ENCODE peak calls at places on chromosomes 2 and 18, in eight cellular contexts. U, V, T, N, D, P, Z and M are unnamed samples.
A peak's percentile ranks its signal among the peaks of the same experiment; 100 is the strongest.

GRCh38 chr2:238947243-238947760 is 99.4 kb downstream of the TWIST2 start:
- DNase-seq in U (peak; percentile 69), V (no peak), T (peak; percentile 5), N (no peak), D (no peak), P (no peak), Z (no peak), M (no peak)

GRCh38 chr18:23929362-23929940 is 85.1 kb upstream of the TTC39C start:
- DNase-seq in U (no peak), V (no peak), T (no peak), N (no peak), D (no peak), P (no peak), Z (no peak), M (no peak)

GRCh38 chr18:57819671-57820460 is 16.8 kb upstream of the ATP8B1 start:
- DNase-seq in U (no peak), V (no peak), T (no peak), N (peak; percentile 97), D (no peak), P (no peak), Z (no peak), M (peak; percentile 63)

GRCh38 chr2:137009953-137010352 is 244.6 kb downstream of the THSD7B start:
- DNase-seq in U (no peak), V (no peak), T (no peak), N (no peak), D (no peak), P (no peak), Z (no peak), M (no peak)

GRCh38 chr18:28494151-28494550 is 317.2 kb upstream of the CDH2 start:
- DNase-seq in U (no peak), V (no peak), T (no peak), N (no peak), D (no peak), P (no peak), Z (no peak), M (no peak)

GRCh38 chr2:217876253-217876570 is 126.6 kb downstream of the TNS1 start:
- DNase-seq in U (no peak), V (no peak), T (no peak), N (no peak), D (no peak), P (no peak), Z (no peak), M (no peak)

GRCh38 chr2:22970284-22970975 is 414.5 kb upstream of the KLHL29 start:
- DNase-seq in U (no peak), V (no peak), T (no peak), N (no peak), D (no peak), P (no peak), Z (no peak), M (no peak)

GRCh38 chr2:163182764-163183354 is 344.3 kb upstream of the KCNH7 start:
- DNase-seq in U (no peak), V (no peak), T (no peak), N (peak; percentile 30), D (peak; percentile 5), P (peak; percentile 6), Z (peak; percentile 32), M (peak; percentile 7)

GRCh38 chr2:47653909-47654789 is 128.8 kb upstream of the MSH6 start:
- DNase-seq in U (peak; percentile 45), V (no peak), T (no peak), N (peak; percentile 41), D (no peak), P (no peak), Z (peak; percentile 75), M (no peak)

GRCh38 chr2:52571380-52572347 is 1195.9 kb upstream of the CHAC2 start:
- DNase-seq in U (no peak), V (no peak), T (no peak), N (no peak), D (no peak), P (no peak), Z (no peak), M (no peak)

GRCh38 chr2:12424820-12425219 is 291.9 kb upstream of the TRIB2 start:
- DNase-seq in U (no peak), V (no peak), T (no peak), N (no peak), D (no peak), P (no peak), Z (no peak), M (no peak)

GRCh38 chr2:168978461-168978861 is 52.7 kb downstream of the ABCB11 start:
- DNase-seq in U (no peak), V (no peak), T (no peak), N (no peak), D (no peak), P (no peak), Z (no peak), M (no peak)

GRCh38 chr18:41744664-41745063 is 210.4 kb upstream of the PIK3C3 start:
- DNase-seq in U (no peak), V (no peak), T (no peak), N (no peak), D (no peak), P (no peak), Z (no peak), M (no peak)

GRCh38 chr2:43135583-43135982 is 90.8 kb downstream of the ZFP36L2 start:
- DNase-seq in U (no peak), V (no peak), T (no peak), N (no peak), D (no peak), P (no peak), Z (no peak), M (no peak)

GRCh38 chr2:99552529-99552928 is 62.7 kb upstream of the REV1 start:
- DNase-seq in U (no peak), V (no peak), T (no peak), N (no peak), D (no peak), P (no peak), Z (no peak), M (no peak)